ENCODE peak calls at places on chromosomes 16 and 17, in nine cellular contexts. I is prostate gland; V is IMR-90; X is HFF-Myc; S is H9; R is CD4-positive, alpha-beta T cell; L is astrocyte of the spinal cord; Z is GM20000; U is right atrium auricular region. M is an unnamed sample.

GRCh38 chr16:82990155-82990554 is 363.4 kb downstream of the CDH13 start:
- DNase-seq in I (no peak), V (peak; percentile 83), X (no peak), S (no peak), R (no peak), L (peak; percentile 68), Z (no peak), U (no peak), M (no peak)

GRCh38 chr17:77354721-77355455 is 214.1 kb downstream of the SEC14L1 start:
- DNase-seq in I (no peak), V (peak; percentile 98), X (peak; percentile 79), S (peak; percentile 36), R (no peak), L (peak; percentile 73), Z (peak; percentile 3), U (peak; percentile 88), M (peak; percentile 87)

GRCh38 chr17:29151567-29151966 is 28.6 kb downstream of the MYO18A start:
- DNase-seq in I (no peak), V (peak; percentile 73), X (no peak), S (peak; percentile 69), R (no peak), L (peak; percentile 55), Z (no peak), U (no peak), M (no peak)

GRCh38 chr17:80311216-80311827 is 50.7 kb downstream of the RNF213 start:
- DNase-seq in I (no peak), V (no peak), X (no peak), S (no peak), R (no peak), L (no peak), Z (no peak), U (no peak), M (no peak)

GRCh38 chr17:32777922-32778321 is 99.0 kb downstream of the MYO1D start:
- DNase-seq in I (no peak), V (no peak), X (no peak), S (no peak), R (no peak), L (no peak), Z (no peak), U (no peak), M (no peak)

GRCh38 chr17:7914771-7915610 is 1.1 kb downstream of the RNF227 start:
- DNase-seq in I (peak; percentile 59), V (peak; percentile 72), X (peak; percentile 10), S (no peak), R (no peak), L (peak; percentile 37), Z (peak; percentile 58), U (peak; percentile 60), M (no peak)

GRCh38 chr16:79659352-79659751 is 58.8 kb upstream of the MAF start:
- DNase-seq in I (no peak), V (no peak), X (no peak), S (no peak), R (no peak), L (no peak), Z (no peak), U (no peak), M (no peak)

GRCh38 chr17:80795737-80796136 is 195.9 kb upstream of the CHMP6 start:
- DNase-seq in I (no peak), V (no peak), X (no peak), S (no peak), R (no peak), L (no peak), Z (no peak), U (peak; percentile 66), M (no peak)

GRCh38 chr16:49828545-49829267 is 27.2 kb downstream of the ZNF423 start:
- DNase-seq in I (no peak), V (no peak), X (no peak), S (no peak), R (no peak), L (no peak), Z (no peak), U (no peak), M (no peak)

GRCh38 chr16:77896357-77896972 is 108.1 kb downstream of the VAT1L start:
- DNase-seq in I (no peak), V (no peak), X (no peak), S (no peak), R (no peak), L (no peak), Z (no peak), U (no peak), M (no peak)

GRCh38 chr16:9802160-9802559 is 380.1 kb downstream of the GRIN2A start:
- DNase-seq in I (no peak), V (no peak), X (no peak), S (no peak), R (no peak), L (no peak), Z (no peak), U (no peak), M (no peak)

GRCh38 chr16:721765-722481 is 977 bp downstream of the ANTKMT start:
- DNase-seq in I (no peak), V (no peak), X (no peak), S (no peak), R (no peak), L (no peak), Z (no peak), U (no peak), M (no peak)

GRCh38 chr16:1420540-1421205 is at the start of gene UQCC4:
- DNase-seq in I (peak; percentile 99), V (peak; percentile 99), X (peak; percentile 96), S (peak; percentile 99), R (peak; percentile 98), L (peak; percentile 98), Z (peak; percentile 99), U (peak; percentile 99), M (peak; percentile 94)

GRCh38 chr16:77307764-77308561 is 108.8 kb downstream of the SYCE1L start:
- DNase-seq in I (no peak), V (peak; percentile 50), X (no peak), S (no peak), R (no peak), L (peak; percentile 50), Z (no peak), U (no peak), M (no peak)

GRCh38 chr17:40418428-40418706 is 671 bp upstream of the TOP2A start:
- DNase-seq in I (no peak), V (no peak), X (no peak), S (no peak), R (no peak), L (no peak), Z (no peak), U (no peak), M (no peak)

GRCh38 chr16:51433597-51433996 is 282.5 kb upstream of the SALL1 start:
- DNase-seq in I (no peak), V (no peak), X (no peak), S (no peak), R (no peak), L (peak; percentile 14), Z (no peak), U (no peak), M (no peak)

GRCh38 chr17:385836-386144 is 33.2 kb upstream of the RPH3AL start:
- DNase-seq in I (no peak), V (no peak), X (no peak), S (no peak), R (no peak), L (no peak), Z (no peak), U (no peak), M (no peak)

DNA sequence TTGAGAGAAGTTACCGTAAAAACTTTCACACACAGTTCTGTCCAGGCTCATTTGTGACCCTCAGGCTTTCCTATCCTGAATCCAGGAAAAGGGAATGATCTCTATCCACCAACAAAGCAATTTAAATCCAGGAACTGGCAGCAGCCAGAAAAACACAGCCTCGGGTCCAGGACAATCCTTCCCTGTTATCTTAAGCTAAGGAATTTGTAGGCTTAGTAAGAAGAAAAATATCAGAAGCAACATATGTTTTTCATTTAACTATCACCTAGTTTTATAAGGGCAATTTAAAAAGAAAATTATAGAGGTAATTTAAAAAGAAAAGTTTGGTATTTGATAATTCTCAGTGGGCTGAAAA is 47.1 kb downstream of the TEX2 start:
- DNase-seq in I (no peak), V (peak; percentile 69), X (no peak), S (no peak), R (no peak), L (peak; percentile 66), Z (no peak), U (no peak), M (no peak)
- TF ChIP-seq CTCF in I (no peak), V (no peak), X (no peak), S (no peak), R (no peak), L (no peak), Z (no peak), U (no peak), M (no peak)

DNA sequence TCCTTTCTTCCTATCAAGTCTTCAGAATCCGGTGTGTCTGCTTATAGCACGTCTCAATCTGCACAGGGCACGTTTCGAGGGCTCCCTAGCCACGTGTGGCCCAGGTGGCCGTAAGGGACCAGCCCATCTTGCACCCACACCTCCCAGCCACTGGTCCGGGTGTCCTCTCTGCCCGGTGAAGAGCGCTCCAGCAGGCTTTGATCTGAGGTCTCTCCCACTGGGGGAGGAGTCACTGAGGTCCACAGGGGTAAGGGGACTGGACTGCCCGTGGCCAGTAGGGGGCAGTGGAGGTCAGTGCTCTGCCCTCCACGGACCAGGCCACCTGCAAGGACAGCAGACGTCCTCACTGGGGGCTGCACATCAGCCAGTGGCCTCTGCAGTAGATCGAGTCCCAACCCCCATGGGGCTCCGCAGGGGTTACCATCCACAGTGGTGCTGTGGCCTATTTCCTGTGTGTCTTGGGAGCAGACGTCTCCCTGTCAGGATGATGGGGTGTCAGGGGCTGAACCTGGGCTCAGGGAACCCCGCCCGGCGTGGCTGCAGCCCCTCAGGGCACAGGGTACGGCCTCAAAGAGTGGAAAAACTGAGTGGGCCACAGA is 204.1 kb upstream of the CIBAR2 start:
- DNase-seq in I (peak; percentile 50), V (peak; percentile 51), X (no peak), S (peak; percentile 86), R (no peak), L (peak; percentile 43), Z (peak; percentile 78), U (no peak), M (no peak)
- TF ChIP-seq CTCF in I (peak; percentile 76), V (peak; percentile 72), X (peak; percentile 88), S (peak; percentile 96), R (peak; percentile 41), L (peak; percentile 94), Z (peak; percentile 74), U (peak; percentile 52), M (peak; percentile 87)

DNA sequence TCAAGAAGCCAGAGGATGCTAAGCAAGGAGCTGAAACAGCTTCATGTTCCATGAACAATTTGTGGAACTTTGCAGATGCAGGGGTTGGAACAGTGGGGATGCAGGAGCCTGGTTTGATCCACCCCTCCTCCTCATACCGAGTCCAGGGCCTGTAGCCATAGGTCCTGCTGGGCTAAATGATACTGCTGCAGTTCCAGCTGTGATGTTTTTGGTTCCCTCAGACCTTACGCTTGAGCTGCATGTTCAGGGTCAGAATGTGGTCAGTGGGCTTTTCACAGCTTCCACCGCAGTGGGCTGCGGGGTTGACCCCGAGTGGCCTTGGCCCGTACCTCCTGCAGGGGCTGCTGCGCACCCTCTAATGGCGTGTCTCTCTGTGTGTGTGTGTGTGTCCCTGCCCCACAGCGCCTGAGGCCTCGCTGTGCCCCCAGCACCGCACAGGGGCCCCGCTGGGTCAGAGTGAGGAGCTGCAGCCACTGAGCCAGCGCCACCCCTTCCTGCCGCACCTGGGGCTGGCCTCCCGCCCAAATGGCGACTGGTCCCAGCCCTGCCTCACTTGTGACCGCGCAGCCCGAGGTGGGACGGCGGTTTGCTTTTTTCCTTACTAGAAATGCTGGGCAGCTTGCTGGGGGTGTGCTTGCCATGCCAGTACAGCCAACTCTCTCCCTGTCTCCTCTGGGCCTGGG is 48.2 kb downstream of the EPN2 start:
- DNase-seq in I (no peak), V (no peak), X (no peak), S (no peak), R (no peak), L (peak; percentile 57), Z (no peak), U (no peak), M (no peak)
- TF ChIP-seq CTCF in I (no peak), V (no peak), X (no peak), S (no peak), R (no peak), L (no peak), Z (no peak), U (no peak), M (no peak)

GRCh38 chr16:84611041-84611440 is 6.8 kb downstream of the COTL1 start:
- DNase-seq in I (no peak), V (peak; percentile 61), X (no peak), S (no peak), R (no peak), L (peak; percentile 51), Z (no peak), U (no peak), M (no peak)
- TF ChIP-seq CTCF in I (no peak), V (no peak), X (no peak), S (no peak), R (no peak), L (no peak), Z (no peak), U (no peak), M (no peak)

M was measured in AG09319.